ENCODE peak calls at places on chromosomes 1 and 21, in four cellular contexts. V is HCT116, L is HepG2, R is K562. D is an unnamed sample. For H3K27me3, the result is how much of the 10 kb centered on the place peaks cover.

GRCh38 chr21:35475768-35476167 is 426.7 kb upstream of the RUNX1 start:
- DNase-seq in V (no peak), L (no peak), R (peak), D (no peak)

GRCh38 chr1:175665628-175666027 is 77.8 kb downstream of the TNR start:
- DNase-seq in V (no peak), R (no peak), L (no peak), D (no peak)

GRCh38 chr1:31757204-31757679 is 6.9 kb downstream of the ADGRB2 start:
- DNase-seq in L (no peak), R (no peak), V (no peak), D (no peak)

GRCh38 chr1:152497273-152497672 is 13.3 kb upstream of the LCE5A start:
- DNase-seq in L (peak), R (peak), V (no peak), D (no peak)

GRCh38 chr1:81032973-81033425 is 767.7 kb upstream of the ADGRL2 start:
- DNase-seq in V (no peak), R (no peak), L (no peak), D (no peak)

GRCh38 chr1:221509575-221510360 is 232.1 kb downstream of the DUSP10 start:
- DNase-seq in V (no peak), L (no peak), R (no peak), D (no peak)

GRCh38 chr1:111563619-111564018 is 56.0 kb upstream of the RAP1A start:
- DNase-seq in R (peak), V (peak), L (no peak), D (no peak)

GRCh38 chr1:156641761-156642264 is at the start of gene BCAN:
- DNase-seq in R (no peak), L (no peak), V (no peak), D (no peak)

GRCh38 chr1:69494171-69494570 is 73.6 kb upstream of the LRRC7 start:
- DNase-seq in R (no peak), V (no peak), L (no peak), D (no peak)

GRCh38 chr21:36135391-36136094 is 664 bp downstream of the CBR3 start:
- DNase-seq in R (no peak), L (no peak), V (no peak), D (no peak)

DNA sequence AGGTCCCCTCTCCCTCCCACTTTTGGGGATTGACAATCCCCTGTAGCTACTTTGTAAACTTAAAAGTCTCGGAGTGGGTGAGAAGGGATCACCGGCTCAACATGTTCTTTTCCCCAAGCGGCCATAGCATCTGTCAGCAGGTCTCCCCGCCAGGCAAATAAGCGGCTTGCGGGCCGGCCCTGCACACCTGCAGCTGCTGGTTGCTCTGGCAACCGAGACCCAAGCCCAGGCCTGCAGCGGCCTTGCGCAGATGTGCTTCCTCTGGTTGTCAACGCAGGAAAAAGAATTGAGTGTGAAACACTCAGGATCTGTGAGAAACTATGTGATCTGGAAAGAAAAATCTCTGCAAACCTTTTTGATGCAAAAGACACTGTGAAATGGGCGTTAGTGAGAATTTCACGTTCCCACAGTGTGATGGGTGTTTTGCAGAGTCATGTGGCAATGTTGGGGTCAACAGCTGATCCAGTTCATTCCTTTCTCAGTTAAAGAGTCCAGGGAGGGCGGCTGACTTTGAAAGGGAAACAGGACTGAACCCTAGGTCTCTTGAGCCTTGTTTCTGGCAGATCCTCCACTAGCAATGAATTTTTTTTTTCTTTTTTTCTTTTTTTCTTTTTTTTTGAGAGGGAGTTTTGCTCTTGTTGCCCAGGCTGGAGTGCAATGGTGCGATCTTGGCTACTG is 28.4 kb downstream of the TOMM20 start:
- DNase-seq in L (peak), V (no peak), R (no peak), D (no peak)
- TF ChIP-seq SIN3A in L (peak), V (no peak), R (no peak), D (no peak)

GRCh38 chr1:15755643-15756040 is 3.0 kb upstream of the FBLIM1 start:
- DNase-seq in V (no peak), L (no peak), R (no peak), D (no peak)
- TF ChIP-seq TCF7L2 in V (no peak), L (no peak), R (no peak), D (no peak)

GRCh38 chr1:205452364-205452763 is 3.5 kb downstream of the BLACAT1 start:
- DNase-seq in R (no peak), V (no peak), L (no peak), D (no peak)
- H3K27me3 ChIP-seq in R (under half), V (under half), L (under half), D (under half)

GRCh38 chr1:78032964-78033796 is 12.6 kb upstream of the GIPC2 start:
- DNase-seq in L (no peak), R (peak), V (no peak), D (no peak)
- TF ChIP-seq SIN3A in L (no peak), R (no peak), V (no peak), D (no peak)

DNA sequence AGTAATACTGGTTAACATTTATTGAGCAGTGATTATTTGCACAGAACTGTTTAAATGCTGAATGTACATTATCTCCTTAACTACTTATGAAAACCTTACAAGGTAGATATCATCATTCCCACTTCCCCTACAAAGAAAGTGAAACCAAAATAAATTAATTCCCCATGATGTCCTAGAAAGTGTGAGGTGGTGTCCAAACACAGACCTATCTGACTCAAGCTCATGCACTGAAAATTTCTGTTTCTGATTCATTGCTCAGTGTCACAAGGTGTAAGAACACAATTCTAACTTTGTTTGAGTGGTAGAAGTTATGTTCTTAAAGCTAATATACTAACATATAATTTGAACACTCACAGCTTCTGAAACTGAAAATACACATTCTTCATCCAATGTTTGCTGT is 178.7 kb downstream of the MRPL39 start:
- DNase-seq in L (no peak), V (no peak), R (no peak), D (no peak)
- TF ChIP-seq TCF7L2 in L (no peak), V (no peak), R (no peak), D (no peak)

GRCh38 chr1:32888677-32889420 is 2.6 kb downstream of the HPCA start:
- DNase-seq in L (no peak), V (no peak), R (no peak), D (no peak)
- H3K27me3 ChIP-seq in L (half or more), V (under half), R (half or more), D (under half)

DNA sequence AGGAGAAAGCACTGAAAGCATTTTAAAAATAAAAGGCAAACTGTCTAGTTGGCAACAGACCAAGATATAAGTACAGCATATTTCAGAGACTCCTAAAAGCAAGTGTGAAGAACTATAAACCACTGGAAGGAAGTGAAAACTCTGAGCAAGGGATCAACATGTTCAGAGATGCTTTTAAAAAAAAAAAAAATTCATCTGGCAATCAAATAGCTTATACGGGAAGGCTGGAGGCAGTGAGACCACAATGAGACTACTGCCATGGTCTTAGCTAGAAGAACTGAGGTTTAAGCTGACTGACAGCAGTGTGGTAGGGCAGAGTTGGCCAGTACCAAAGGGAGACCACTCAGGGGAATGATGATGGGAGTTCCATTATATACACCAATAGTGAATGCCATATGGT is 124.2 kb downstream of the VAV3 start:
- DNase-seq in L (no peak), V (no peak), R (no peak), D (no peak)
- TF ChIP-seq SIN3A in L (no peak), V (no peak), R (no peak), D (no peak)

GRCh38 chr1:107649023-107649422 is 316.0 kb downstream of the VAV3 start:
- DNase-seq in L (no peak), V (no peak), R (no peak), D (no peak)
- TF ChIP-seq TCF7L2 in L (no peak), V (no peak), R (no peak), D (no peak)

GRCh38 chr1:7719468-7720104 is 51.5 kb upstream of the VAMP3 start:
- DNase-seq in R (no peak), L (no peak), V (no peak), D (no peak)
- H3K27me3 ChIP-seq in R (half or more), L (under half), V (under half), D (under half)

DNA sequence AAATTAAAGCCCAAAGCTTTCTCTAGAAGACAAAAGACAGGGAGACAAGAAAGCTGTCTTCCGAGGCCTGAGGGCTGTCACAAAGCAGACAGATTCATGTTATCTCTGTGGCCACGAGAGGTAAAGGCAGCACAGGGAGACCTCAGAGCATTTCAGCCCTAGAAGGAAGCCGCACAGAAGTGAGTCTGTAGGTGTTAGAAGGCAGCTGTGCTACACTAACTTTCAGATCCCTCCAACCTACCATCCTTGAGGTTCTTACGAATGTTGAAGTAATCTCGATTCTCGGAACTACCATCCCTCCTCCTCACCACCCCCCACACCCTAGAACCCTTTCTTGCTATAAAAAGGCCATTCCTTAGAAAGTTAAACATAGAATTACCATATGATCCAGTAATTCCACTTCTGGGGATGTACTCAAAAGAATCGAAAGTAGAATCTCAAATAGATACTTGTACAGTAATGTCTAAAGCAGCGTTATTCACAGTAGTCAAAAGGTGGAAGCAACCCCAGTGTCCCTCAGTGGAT is 21.5 kb upstream of the LYST start:
- DNase-seq in L (no peak), V (no peak), R (no peak), D (no peak)
- TF ChIP-seq SIN3A in L (no peak), V (no peak), R (no peak), D (no peak)